ENCODE peak calls at places on chromosomes 13 and 19, in seven cellular contexts. I is endodermal cell, N is cardiac muscle cell, G is fibroblast of the aortic adventitia, H is fibroblast of pulmonary artery, K is OCI-LY7, B is foreskin fibroblast. O is an unnamed sample.

GRCh38 chr13:112714366-112714765 is 24.5 kb downstream of the ATP11A start:
- DNase-seq in H (no peak), G (no peak), I (no peak), N (no peak), K (no peak), B (no peak), O (no peak)

GRCh38 chr19:18589380-18590272 is 1.0 kb downstream of the REX1BD start:
- DNase-seq in G (peak), K (peak), B (peak), H (peak), I (peak), N (peak), O (peak)

GRCh38 chr13:33275916-33276315 is 9.6 kb downstream of the STARD13 start:
- DNase-seq in I (no peak), G (peak), N (peak), B (peak), K (no peak), H (peak), O (no peak)

GRCh38 chr19:44903602-44904425 is 1.8 kb upstream of the APOE start:
- DNase-seq in K (peak), G (peak), I (peak), B (peak), N (peak), H (peak), O (peak)

GRCh38 chr19:33405491-33406461 is 32.3 kb downstream of the CEBPG start:
- DNase-seq in K (no peak), G (no peak), N (no peak), I (no peak), B (no peak), H (no peak), O (no peak)

GRCh38 chr19:40585677-40586422 is 9.2 kb downstream of the SHKBP1 start:
- DNase-seq in I (no peak), B (peak), N (peak), H (peak), G (peak), K (no peak), O (peak)

GRCh38 chr19:2032296-2032941 is 16.9 kb upstream of the BTBD2 start:
- DNase-seq in N (peak), K (no peak), B (peak), G (peak), I (peak), H (peak), O (peak)

GRCh38 chr19:17026706-17027427 is at the start of gene CPAMD8:
- DNase-seq in I (peak), B (no peak), N (no peak), G (no peak), K (no peak), H (no peak), O (no peak)

GRCh38 chr13:24253520-24254150 is 55.7 kb upstream of the C1QTNF9 start:
- DNase-seq in B (no peak), K (no peak), H (no peak), N (no peak), G (no peak), I (no peak), O (no peak)

GRCh38 chr13:102405499-102406079 is 3.7 kb upstream of the FGF14 start:
- DNase-seq in K (no peak), B (peak), I (peak), H (peak), G (peak), N (no peak), O (peak)

GRCh38 chr13:97018029-97018819 is 23.9 kb upstream of the OXGR1 start:
- DNase-seq in G (peak), B (peak), H (peak), I (peak), K (peak), N (peak), O (peak)

GRCh38 chr13:108315273-108315672 is 45.8 kb downstream of the TNFSF13B start:
- DNase-seq in B (no peak), H (no peak), N (no peak), G (no peak), I (peak), K (no peak), O (no peak)

GRCh38 chr13:32951580-32951979 is 64.6 kb upstream of the KL start:
- DNase-seq in G (no peak), H (no peak), I (no peak), K (no peak), N (no peak), B (no peak), O (no peak)

GRCh38 chr13:97258801-97259200 is 36.7 kb downstream of the MBNL2 start:
- DNase-seq in G (peak), B (peak), N (peak), I (no peak), K (no peak), H (peak), O (peak)

GRCh38 chr13:40697711-40698110 is 31.3 kb upstream of the FOXO1 start:
- DNase-seq in B (no peak), I (no peak), N (no peak), H (no peak), G (no peak), K (peak), O (no peak)

GRCh38 chr13:79548886-79549285 is 67.9 kb downstream of the NDFIP2 start:
- DNase-seq in G (peak), N (peak), B (peak), K (no peak), I (no peak), H (peak), O (peak)
- TF ChIP-seq CTCF in G (peak), N (peak), B (peak), K (peak), I (peak), H (peak), O (peak)

GRCh38 chr19:485122-485521 is 11.2 kb upstream of the MADCAM1 start:
- DNase-seq in N (no peak), I (no peak), K (no peak), G (no peak), B (no peak), H (no peak), O (no peak)
- H3K4me3 ChIP-seq in N (no peak), I (no peak), K (no peak), G (peak), B (no peak), H (no peak), O (no peak)

GRCh38 chr19:4859697-4860096 is 7.8 kb downstream of the PLIN3 start:
- DNase-seq in G (no peak), B (no peak), K (no peak), N (no peak), H (no peak), I (no peak), O (no peak)

GRCh38 chr19:4866595-4867424 is 657 bp downstream of the PLIN3 start:
- DNase-seq in N (peak), I (peak), H (peak), K (peak), G (peak), B (peak), O (peak)

DNA sequence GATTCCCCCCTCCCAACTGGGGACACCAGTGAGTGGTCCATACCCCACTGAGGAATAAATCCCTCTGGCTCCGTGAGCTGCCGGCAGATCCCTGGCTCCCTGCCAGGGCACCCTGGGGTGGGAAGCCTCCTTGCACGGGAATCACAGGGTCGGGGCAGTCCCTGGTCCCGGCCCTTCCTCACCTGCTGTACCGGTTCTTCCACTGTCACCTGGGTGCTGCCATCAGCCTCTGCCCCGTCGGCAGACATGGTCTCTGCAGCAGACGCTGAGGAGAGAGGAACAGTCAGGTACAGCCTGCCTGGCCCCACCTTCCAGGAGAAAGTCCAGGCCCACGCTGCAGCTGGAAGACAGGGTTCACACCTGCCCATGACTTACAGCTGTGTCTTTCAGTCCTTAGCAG is 6.3 kb downstream of the PLIN3 start:
- DNase-seq in G (no peak), I (no peak), N (no peak), B (no peak), H (no peak), K (no peak), O (peak)
- TF ChIP-seq CTCF in G (no peak), I (no peak), N (no peak), B (no peak), H (no peak), K (no peak), O (no peak)

GRCh38 chr13:20389696-20390525 is 135.7 kb downstream of the CRYL1 start:
- DNase-seq in B (no peak), G (no peak), N (peak), K (no peak), H (no peak), I (peak), O (peak)

GRCh38 chr13:20388184-20388583 is 137.5 kb downstream of the CRYL1 start:
- DNase-seq in B (no peak), I (peak), N (no peak), K (no peak), H (no peak), G (peak), O (no peak)

GRCh38 chr13:20392530-20392929 is 133.1 kb downstream of the CRYL1 start:
- DNase-seq in G (no peak), B (no peak), K (no peak), I (no peak), H (no peak), N (no peak), O (no peak)

GRCh38 chr13:20391597-20392452 is 133.8 kb downstream of the CRYL1 start:
- DNase-seq in H (no peak), I (peak), B (no peak), N (no peak), G (no peak), K (no peak), O (no peak)

DNA sequence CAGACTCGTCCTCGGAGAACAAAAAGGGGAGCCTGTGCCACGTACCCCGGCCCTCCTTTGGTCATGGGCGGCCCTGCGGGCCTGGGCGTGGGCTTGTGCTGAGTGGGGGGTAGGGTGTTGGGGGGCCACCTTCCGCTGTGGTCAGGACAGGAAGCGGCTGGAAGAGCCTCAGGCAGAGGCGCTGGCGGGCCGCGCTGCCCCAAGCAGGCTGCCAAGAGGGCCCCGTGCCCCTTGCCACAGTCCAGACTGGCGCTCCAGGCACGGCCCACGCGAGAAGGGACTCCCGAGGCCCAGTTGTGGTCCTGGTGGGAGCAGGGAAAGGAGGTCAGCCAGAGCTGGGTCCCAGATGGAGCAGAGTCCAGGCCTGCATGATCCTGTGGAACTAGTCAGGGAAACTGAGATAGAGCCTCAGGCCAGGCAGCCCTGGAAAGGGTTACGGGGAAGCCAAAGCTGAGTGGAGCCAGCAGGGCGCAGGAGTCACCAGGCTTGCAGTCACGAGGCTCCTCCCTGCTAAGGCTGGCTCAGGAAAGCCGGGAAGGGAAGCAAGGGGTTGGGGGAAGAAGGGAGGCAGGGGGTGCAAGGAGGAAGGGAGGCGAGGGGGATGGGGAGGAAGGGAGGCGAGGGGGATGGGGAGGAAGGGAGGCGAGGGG is 135.0 kb downstream of the CRYL1 start:
- DNase-seq in K (no peak), G (no peak), N (peak), I (peak), H (no peak), B (no peak), O (peak)
- H3K4me3 ChIP-seq in K (no peak), G (no peak), N (no peak), I (no peak), H (no peak), B (no peak), O (no peak)

GRCh38 chr13:48233097-48233885 is at the start of gene ITM2B:
- DNase-seq in G (peak), K (peak), B (peak), H (peak), N (peak), I (no peak), O (peak)
- TF ChIP-seq CTCF in G (no peak), K (peak), B (peak), H (peak), N (peak), I (peak), O (peak)

DNA sequence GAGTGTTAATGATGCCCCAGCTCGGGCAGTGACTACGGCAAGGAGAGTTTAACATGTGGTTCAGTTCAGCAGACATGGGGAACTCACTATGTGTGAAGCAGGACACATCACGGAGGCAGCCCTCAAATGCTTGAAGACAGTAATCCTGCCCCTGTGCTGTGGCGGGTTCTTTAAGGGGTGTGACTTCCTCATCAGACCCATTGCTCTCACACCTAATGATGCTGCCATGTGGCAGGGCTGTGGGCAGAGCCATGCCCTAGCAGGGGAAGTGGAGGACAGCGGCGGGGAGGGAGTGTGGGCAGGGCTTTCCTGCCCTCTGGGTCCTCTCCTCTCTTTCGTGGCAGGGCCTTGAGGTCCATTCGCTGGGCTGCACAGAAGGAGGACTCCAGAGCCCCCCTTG is 131.0 kb upstream of the GJB6 start:
- DNase-seq in H (no peak), I (no peak), G (no peak), B (no peak), N (no peak), K (no peak), O (no peak)
- H3K4me3 ChIP-seq in H (no peak), I (no peak), G (no peak), B (no peak), N (no peak), K (no peak), O (no peak)

DNA sequence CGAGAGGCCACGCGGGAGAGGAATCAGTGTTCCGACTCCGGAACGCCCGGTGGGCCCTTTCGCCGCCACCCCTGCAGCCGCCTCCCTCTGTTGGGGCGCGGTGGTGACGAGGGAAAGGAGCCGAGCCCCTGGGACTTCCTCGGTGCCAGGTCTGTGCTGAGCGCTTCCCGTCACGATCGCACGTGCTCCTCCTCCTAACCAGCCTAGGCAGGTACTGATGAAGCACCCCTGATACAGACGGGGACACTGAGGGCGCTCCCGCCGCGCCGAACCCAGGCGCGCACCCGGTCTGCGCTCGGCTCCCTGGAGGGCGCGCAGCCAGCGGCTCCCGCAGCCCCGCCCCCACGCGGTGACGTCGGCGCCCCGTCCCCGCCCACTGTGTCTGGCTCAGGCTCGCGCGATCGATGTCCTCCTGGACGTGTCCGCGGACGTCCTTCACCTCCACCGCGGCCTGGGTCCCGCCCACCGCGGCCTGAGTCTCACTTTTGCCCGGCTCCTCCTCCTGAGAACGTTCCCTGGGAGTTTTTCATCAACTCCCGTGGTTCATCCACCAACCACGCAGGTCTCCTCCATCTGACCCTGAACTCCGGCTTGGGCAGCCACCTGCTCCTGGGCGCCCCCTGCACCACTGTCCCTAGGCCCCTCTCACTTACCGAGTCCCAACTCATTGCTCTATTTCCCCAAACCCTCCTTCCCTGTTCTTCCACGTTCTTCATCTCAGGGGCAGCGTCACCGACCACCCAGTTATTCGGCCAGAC is 2.6 kb upstream of the KLK15 start:
- DNase-seq in I (peak), G (peak), N (peak), B (peak), H (peak), K (peak), O (peak)
- TF ChIP-seq CTCF in I (peak), G (no peak), N (no peak), B (no peak), H (no peak), K (no peak), O (no peak)

O was measured in choroid plexus epithelial cell.